ENCODE peak calls at places on chromosome 10, in ten cellular contexts. N is left ventricle myocardium inferior, D is psoas muscle, Q is spleen, B is uterus, P is breast epithelium, G is mammary epithelial cell, J is GM23338, L is heart right ventricle, I is Panc1. K is an unnamed sample. For H3K27me3, the result is how much of the 10 kb centered on the place peaks cover.

GRCh38 chr10:88227342-88228018 is 355.6 kb downstream of the RNLS start:
- DNase-seq in I (no peak), D (peak), Q (no peak), P (no peak), J (no peak), L (peak), B (no peak), G (no peak), N (peak), K (no peak)

GRCh38 chr10:87861566-87861952 is 1.8 kb downstream of the KLLN start:
- DNase-seq in G (peak), J (peak), D (peak), I (no peak), N (peak), Q (peak), P (peak), L (peak), B (peak), K (no peak)

GRCh38 chr10:32377458-32378370 is 30.8 kb upstream of the EPC1 start:
- DNase-seq in L (no peak), P (no peak), G (peak), B (peak), Q (no peak), J (no peak), D (no peak), N (no peak), I (no peak), K (no peak)

GRCh38 chr10:33139191-33139646 is 181.2 kb upstream of the ITGB1 start:
- DNase-seq in D (no peak), Q (no peak), I (no peak), P (no peak), L (no peak), G (no peak), N (no peak), B (no peak), J (no peak), K (no peak)

GRCh38 chr10:73878365-73878764 is 4.0 kb upstream of the CAMK2G start:
- DNase-seq in L (no peak), G (no peak), J (no peak), Q (no peak), B (no peak), N (no peak), P (no peak), I (no peak), D (no peak), K (no peak)

GRCh38 chr10:20185116-20185515 is 368.9 kb downstream of the PLXDC2 start:
- DNase-seq in I (no peak), G (no peak), L (no peak), J (peak), P (no peak), D (no peak), Q (no peak), N (no peak), B (no peak), K (no peak)

GRCh38 chr10:12605580-12606405 is 256.4 kb downstream of the CAMK1D start:
- DNase-seq in J (no peak), P (peak), N (peak), B (peak), G (peak), Q (peak), L (peak), I (no peak), D (peak), K (no peak)

GRCh38 chr10:63204667-63205391 is 71.7 kb downstream of the NRBF2 start:
- DNase-seq in G (no peak), B (no peak), Q (no peak), D (no peak), J (no peak), P (no peak), L (no peak), N (no peak), I (no peak), K (no peak)

GRCh38 chr10:123034332-123034731 is 25.5 kb downstream of the ACADSB start:
- DNase-seq in J (no peak), Q (no peak), G (no peak), D (no peak), P (no peak), I (no peak), B (no peak), N (no peak), L (no peak), K (no peak)

GRCh38 chr10:43067391-43068135 is 9.3 kb upstream of the RET start:
- DNase-seq in I (no peak), L (no peak), N (no peak), J (no peak), P (no peak), G (no peak), Q (peak), B (no peak), D (no peak), K (no peak)

GRCh38 chr10:124995605-124996004 is 53.7 kb downstream of the ZRANB1 start:
- DNase-seq in J (no peak), L (no peak), N (no peak), B (peak), I (no peak), D (no peak), G (no peak), Q (no peak), P (no peak), K (no peak)

GRCh38 chr10:63260103-63260859 is 127.2 kb downstream of the NRBF2 start:
- DNase-seq in Q (no peak), B (no peak), N (no peak), G (no peak), P (no peak), D (no peak), J (no peak), I (no peak), L (no peak), K (no peak)

GRCh38 chr10:30348378-30348776 is 701 bp downstream of the MTPAP start:
- DNase-seq in G (no peak), N (no peak), J (no peak), B (no peak), L (no peak), D (no peak), I (no peak), P (no peak), Q (no peak), K (no peak)

DNA sequence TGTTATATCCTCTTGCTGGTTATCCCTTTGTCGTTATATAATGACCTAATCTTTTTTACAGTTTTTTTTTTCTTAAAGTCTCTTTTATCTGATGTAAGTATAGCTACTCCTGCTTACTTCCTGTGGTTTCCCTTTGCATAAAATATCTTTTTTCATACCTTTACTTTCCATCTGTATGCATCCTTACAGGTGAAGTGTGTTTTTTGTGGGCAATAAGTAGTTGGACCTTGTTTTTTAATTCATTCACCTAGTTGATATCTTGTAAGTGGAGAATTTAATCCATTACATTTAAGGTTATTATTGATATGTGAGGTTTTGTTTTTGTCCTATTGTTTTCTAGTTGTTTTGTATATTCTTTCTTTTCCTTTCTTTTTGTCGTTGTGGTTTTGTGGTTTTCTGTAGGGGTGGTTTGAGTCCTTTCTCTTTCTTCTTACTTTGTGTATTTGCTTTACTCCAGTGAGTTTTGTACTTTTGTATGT is 168.6 kb downstream of the MLLT10 start:
- DNase-seq in L (no peak), D (no peak), B (no peak), I (no peak), N (no peak), G (no peak), P (no peak), J (no peak), Q (no peak), K (no peak)
- H3K4me3 ChIP-seq in L (no peak), D (no peak), B (no peak), I (no peak), N (no peak), G (no peak), P (no peak), J (no peak), Q (no peak), K (no peak)

GRCh38 chr10:120318862-120319261 is 138.2 kb upstream of the PLPP4 start:
- DNase-seq in D (no peak), L (no peak), J (no peak), B (no peak), Q (no peak), G (no peak), I (no peak), N (no peak), P (no peak), K (peak)
- H3K27me3 ChIP-seq in D (under half), L (under half), J (under half), B (under half), Q (under half), G (under half), I (under half), N (under half), P (under half), K (under half)

GRCh38 chr10:112774808-112775207 is 175.2 kb upstream of the TCF7L2 start:
- DNase-seq in J (no peak), B (no peak), N (no peak), D (no peak), Q (no peak), G (no peak), L (no peak), P (no peak), I (no peak), K (no peak)

GRCh38 chr10:112774210-112774609 is 175.8 kb upstream of the TCF7L2 start:
- DNase-seq in D (no peak), I (no peak), G (no peak), B (no peak), L (no peak), N (no peak), J (no peak), Q (no peak), P (no peak), K (no peak)

GRCh38 chr10:112775892-112776679 is 174.0 kb upstream of the TCF7L2 start:
- DNase-seq in G (no peak), D (no peak), B (no peak), N (no peak), L (no peak), J (no peak), I (no peak), Q (no peak), P (no peak), K (no peak)

GRCh38 chr10:112773783-112774182 is 176.3 kb upstream of the TCF7L2 start:
- DNase-seq in Q (no peak), G (no peak), L (no peak), N (no peak), P (no peak), D (no peak), I (no peak), B (no peak), J (no peak), K (no peak)

GRCh38 chr10:112775347-112775746 is 174.7 kb upstream of the TCF7L2 start:
- DNase-seq in I (no peak), Q (no peak), J (no peak), G (no peak), B (no peak), D (no peak), L (no peak), N (no peak), P (no peak), K (no peak)
- TF ChIP-seq CTCF in I (peak), Q (no peak), J (peak), G (no peak), B (peak), D (no peak), L (peak), N (no peak), P (no peak), K (peak)

DNA sequence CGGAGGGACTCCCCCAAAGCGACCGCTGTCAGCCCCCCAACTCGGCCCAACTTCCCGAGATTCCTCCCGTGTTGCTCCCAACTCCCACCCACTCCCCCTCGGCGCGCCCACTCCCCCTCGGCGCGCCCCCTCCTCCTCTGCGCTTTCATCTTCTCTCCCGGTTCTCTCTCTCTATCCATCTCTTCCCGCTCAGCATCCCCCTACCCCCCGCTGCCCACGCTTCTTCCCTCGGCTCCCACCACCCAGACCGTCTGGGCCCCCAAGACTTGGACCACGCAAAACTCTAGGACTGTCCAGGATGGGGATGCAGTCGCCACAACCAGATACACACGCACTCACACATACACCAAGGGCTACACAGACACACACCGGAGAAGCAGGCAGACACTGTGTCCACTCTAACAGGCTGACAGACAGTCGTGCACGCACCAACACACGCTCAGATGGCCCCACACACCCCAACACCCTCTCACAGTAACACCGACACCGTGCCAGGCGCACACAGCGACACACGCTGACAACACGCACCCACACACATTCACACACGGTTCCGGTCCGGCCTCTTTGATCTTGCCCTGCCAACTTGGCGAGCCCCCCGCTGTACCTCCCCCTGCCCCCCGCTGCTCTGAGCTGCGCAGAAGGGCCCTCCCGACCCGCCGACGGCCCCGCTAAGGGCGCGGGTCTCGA is 1.1 kb downstream of the GRID1 start:
- DNase-seq in I (no peak), G (no peak), D (no peak), Q (peak), B (no peak), P (peak), L (no peak), J (peak), N (no peak), K (no peak)
- H3K4me3 ChIP-seq in I (peak), G (no peak), D (peak), Q (no peak), B (peak), P (peak), L (no peak), J (peak), N (peak), K (peak)

DNA sequence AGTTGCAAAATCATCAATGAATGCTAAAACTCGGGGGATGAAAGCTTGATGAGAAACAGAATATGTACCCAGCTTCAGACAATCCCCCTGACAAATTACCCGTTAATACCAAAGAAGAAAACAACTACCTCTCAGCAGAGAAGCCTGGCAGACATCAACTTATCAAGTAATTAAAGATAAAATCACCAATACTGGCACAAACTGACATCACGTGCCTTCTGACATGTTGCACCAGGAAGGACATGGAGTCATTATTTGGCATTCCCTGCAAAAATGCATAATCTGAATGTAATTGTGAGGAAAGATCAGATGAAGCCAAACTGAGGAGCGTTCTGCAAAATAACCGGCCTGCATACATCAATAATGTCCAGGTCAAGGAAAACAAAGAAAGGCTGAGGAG is 7.7 kb downstream of the SLIT1 start:
- DNase-seq in G (no peak), P (peak), N (no peak), J (no peak), Q (no peak), L (no peak), I (no peak), D (no peak), B (no peak), K (no peak)
- H3K27me3 ChIP-seq in G (under half), P (under half), N (half or more), J (under half), Q (under half), L (under half), I (under half), D (under half), B (under half), K (under half)

GRCh38 chr10:112526906-112527305 is 79.9 kb downstream of the VTI1A start:
- DNase-seq in L (no peak), D (no peak), B (no peak), I (no peak), J (peak), Q (peak), P (no peak), N (no peak), G (no peak), K (no peak)
- TF ChIP-seq CTCF in L (no peak), D (no peak), B (no peak), I (no peak), J (no peak), Q (no peak), P (no peak), N (no peak), G (no peak), K (peak)

GRCh38 chr10:48525113-48525512 is 79.8 kb downstream of the ARHGAP22 start:
- DNase-seq in P (no peak), L (no peak), D (no peak), I (no peak), B (no peak), G (no peak), J (no peak), N (no peak), Q (no peak), K (no peak)

GRCh38 chr10:48525956-48526355 is 78.9 kb downstream of the ARHGAP22 start:
- DNase-seq in L (no peak), D (no peak), J (no peak), P (no peak), B (no peak), G (no peak), I (no peak), Q (no peak), N (no peak), K (no peak)

GRCh38 chr10:48527691-48528212 is 77.1 kb downstream of the ARHGAP22 start:
- DNase-seq in J (no peak), P (no peak), Q (no peak), G (no peak), I (no peak), L (no peak), D (no peak), B (no peak), N (no peak), K (no peak)

GRCh38 chr10:48526846-48527505 is 77.9 kb downstream of the ARHGAP22 start:
- DNase-seq in D (no peak), N (no peak), L (no peak), J (no peak), I (no peak), Q (no peak), P (no peak), B (no peak), G (no peak), K (no peak)

DNA sequence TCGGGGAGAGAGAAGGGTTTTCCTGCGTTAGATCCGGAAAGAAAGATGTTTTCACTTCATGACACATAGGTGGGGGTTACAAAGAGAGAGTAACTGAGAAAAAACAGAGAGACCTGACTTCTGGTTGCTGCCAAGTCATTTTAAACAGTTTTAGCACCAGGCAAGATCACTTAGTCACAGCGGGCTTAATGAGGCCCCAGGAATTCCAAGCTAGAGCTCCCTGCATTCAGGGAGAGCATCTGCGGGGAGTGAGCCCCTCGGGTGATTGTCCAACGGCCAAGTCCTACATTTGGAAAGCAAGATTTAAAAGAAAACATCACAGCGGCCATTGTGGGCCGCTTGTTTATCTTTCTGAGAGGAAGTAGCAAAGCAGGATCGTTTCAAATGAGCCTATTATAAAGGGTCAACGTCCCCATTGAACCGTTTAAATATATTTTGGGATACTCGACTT is 78.5 kb downstream of the ARHGAP22 start:
- DNase-seq in I (no peak), G (peak), Q (no peak), N (no peak), D (no peak), P (no peak), B (no peak), J (no peak), L (no peak), K (peak)
- H3K4me3 ChIP-seq in I (no peak), G (no peak), Q (no peak), N (no peak), D (no peak), P (no peak), B (no peak), J (no peak), L (no peak), K (peak)

GRCh38 chr10:6164271-6165095 is 38.2 kb upstream of the PFKFB3 start:
- DNase-seq in B (no peak), J (no peak), P (no peak), L (no peak), G (no peak), N (no peak), Q (no peak), D (no peak), I (no peak), K (no peak)

GRCh38 chr10:6163364-6164270 is 39.1 kb upstream of the PFKFB3 start:
- DNase-seq in L (peak), J (peak), D (peak), I (no peak), B (peak), P (peak), Q (peak), G (peak), N (peak), K (peak)

GRCh38 chr10:6162589-6163356 is 40.0 kb upstream of the PFKFB3 start:
- DNase-seq in J (peak), N (no peak), B (peak), L (no peak), I (no peak), Q (no peak), D (no peak), P (no peak), G (no peak), K (no peak)

GRCh38 chr10:6168059-6168458 is 34.7 kb upstream of the PFKFB3 start:
- DNase-seq in D (no peak), I (no peak), J (no peak), L (no peak), Q (no peak), G (no peak), B (no peak), P (no peak), N (no peak), K (no peak)

GRCh38 chr10:6165221-6165725 is 37.5 kb upstream of the PFKFB3 start:
- DNase-seq in G (no peak), Q (no peak), N (no peak), L (no peak), B (no peak), P (no peak), D (no peak), J (no peak), I (no peak), K (no peak)
- H3K27me3 ChIP-seq in G (under half), Q (under half), N (under half), L (under half), B (under half), P (under half), D (under half), J (under half), I (under half), K (under half)

GRCh38 chr10:59177031-59177861 is 803 bp downstream of the PHYHIPL start:
- DNase-seq in J (peak), N (no peak), B (no peak), D (peak), Q (peak), L (peak), I (no peak), P (no peak), G (peak), K (peak)
- TF ChIP-seq CTCF in J (no peak), N (no peak), B (no peak), D (no peak), Q (no peak), L (no peak), I (no peak), P (no peak), G (no peak), K (no peak)

GRCh38 chr10:70476249-70477035 is 2.1 kb upstream of the PALD1 start:
- DNase-seq in Q (no peak), L (no peak), D (no peak), J (no peak), P (no peak), I (no peak), N (no peak), B (no peak), G (no peak), K (no peak)

GRCh38 chr10:70479626-70480253 is 1.2 kb downstream of the PALD1 start:
- DNase-seq in P (no peak), J (peak), I (no peak), L (no peak), B (no peak), N (no peak), G (no peak), Q (no peak), D (peak), K (no peak)

GRCh38 chr10:70479161-70479531 is 579 bp downstream of the PALD1 start:
- DNase-seq in B (no peak), G (no peak), L (no peak), P (no peak), J (peak), D (no peak), N (no peak), I (no peak), Q (no peak), K (no peak)

GRCh38 chr10:70478191-70479160 is at the start of gene PALD1:
- DNase-seq in L (peak), G (no peak), J (peak), B (peak), D (peak), Q (peak), P (no peak), N (peak), I (no peak), K (no peak)

DNA sequence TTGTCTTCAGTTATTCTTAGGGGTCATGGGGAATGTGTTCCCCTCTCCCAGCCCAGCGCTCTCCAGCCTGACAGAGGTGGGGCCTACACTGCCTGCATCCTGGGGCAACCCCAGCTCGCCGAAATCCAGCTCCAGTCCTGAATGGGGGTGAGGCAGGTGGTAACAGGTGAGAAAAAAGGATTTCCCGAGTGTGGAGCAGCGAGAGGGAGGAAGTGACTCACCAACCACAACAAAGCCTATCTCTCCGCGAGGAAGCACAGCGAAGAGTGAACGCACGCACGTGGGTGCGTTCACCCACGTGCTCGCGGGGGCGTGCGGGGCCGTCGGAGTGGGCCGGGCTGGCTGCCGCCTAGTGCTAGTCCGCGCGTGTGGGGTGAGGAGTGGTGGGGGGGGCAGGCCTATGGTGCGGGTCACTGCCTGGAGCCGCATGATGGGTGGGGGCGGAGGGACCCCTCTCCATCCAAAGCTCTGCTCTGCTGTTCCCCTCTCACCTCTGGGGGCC is 855 bp upstream of the PALD1 start:
- DNase-seq in L (no peak), J (peak), G (peak), D (peak), P (no peak), B (peak), I (no peak), Q (peak), N (no peak), K (no peak)
- H3K4me3 ChIP-seq in L (peak), J (peak), G (peak), D (peak), P (peak), B (peak), I (peak), Q (peak), N (peak), K (no peak)